ENCODE peak calls at places on chromosomes 2 and 18, in five cellular contexts. O is mesenchymal stem cell, X is H9, D is neuronal stem cell, R is mesendoderm. V is an unnamed sample.

GRCh38 chr2:42748846-42749245 is 15.1 kb downstream of the OXER1 start:
- DNase-seq in O (no peak), X (no peak), D (no peak), R (no peak), V (no peak)

GRCh38 chr2:69138793-69139510 is 126.0 kb downstream of the ANTXR1 start:
- DNase-seq in O (peak), X (no peak), D (no peak), R (peak), V (peak)

GRCh38 chr2:113370478-113371091 is 66.9 kb upstream of the ZNG1B start:
- DNase-seq in O (peak), X (peak), D (peak), R (peak), V (peak)

GRCh38 chr2:164675027-164675426 is 53.7 kb upstream of the GRB14 start:
- DNase-seq in O (no peak), X (no peak), D (no peak), R (no peak), V (no peak)

GRCh38 chr2:124836415-124836814 is 811.3 kb downstream of the CNTNAP5 start:
- DNase-seq in O (peak), X (no peak), D (no peak), R (peak), V (peak)

GRCh38 chr18:69885841-69886531 is 61.7 kb downstream of the CD226 start:
- DNase-seq in O (no peak), X (no peak), D (no peak), R (no peak), V (no peak)

GRCh38 chr2:180419212-180419611 is 412.1 kb upstream of the CWC22 start:
- DNase-seq in O (no peak), X (no peak), D (no peak), R (no peak), V (no peak)

GRCh38 chr2:38415761-38416291 is 38.8 kb upstream of the ATL2 start:
- DNase-seq in O (no peak), X (no peak), D (no peak), R (no peak), V (no peak)

GRCh38 chr2:111111101-111111755 is 9.5 kb upstream of the BCL2L11 start:
- DNase-seq in O (no peak), X (no peak), D (no peak), R (no peak), V (no peak)

GRCh38 chr2:240481720-240482119 is 46.3 kb downstream of the GPC1 start:
- DNase-seq in O (no peak), X (no peak), D (no peak), R (no peak), V (no peak)

GRCh38 chr2:151043484-151043883 is 218.2 kb downstream of the RBM43 start:
- DNase-seq in O (no peak), X (no peak), D (no peak), R (no peak), V (peak)

GRCh38 chr2:204072443-204073324 is 136.1 kb downstream of the ICOS start:
- DNase-seq in O (peak), X (peak), D (peak), R (peak), V (no peak)

GRCh38 chr2:1632006-1632348 is 112.3 kb downstream of the PXDN start:
- DNase-seq in O (peak), X (no peak), D (no peak), R (no peak), V (peak)

GRCh38 chr2:157349949-157350510 is 24.4 kb upstream of the ERMN start:
- DNase-seq in O (no peak), X (no peak), D (no peak), R (no peak), V (peak)

GRCh38 chr2:119372778-119373568 is 6.2 kb downstream of the DBI start:
- DNase-seq in O (no peak), X (no peak), D (no peak), R (no peak), V (no peak)

GRCh38 chr2:96251721-96252292 is 14.0 kb downstream of the TMEM127 start:
- DNase-seq in O (peak), X (peak), D (peak), R (peak), V (peak)

GRCh38 chr2:175964195-175964594 is 37.9 kb downstream of the LNPK start:
- DNase-seq in O (no peak), X (no peak), D (no peak), R (no peak), V (no peak)

GRCh38 chr18:47250415-47251046 is 929 bp downstream of the SKOR2 start:
- DNase-seq in O (no peak), X (peak), D (no peak), R (peak), V (no peak)

GRCh38 chr18:51030537-51031258 is 685 bp downstream of the SMAD4 start:
- DNase-seq in O (peak), X (peak), D (peak), R (peak), V (peak)

GRCh38 chr2:70994055-70994444 is 623 bp downstream of the TEX261 start:
- DNase-seq in O (peak), X (no peak), D (no peak), R (no peak), V (peak)

GRCh38 chr2:136019304-136019703 is 33.9 kb upstream of the DARS1 start:
- DNase-seq in O (no peak), X (no peak), D (no peak), R (no peak), V (no peak)

GRCh38 chr2:236629961-236630872 is 60.6 kb downstream of the ACKR3 start:
- DNase-seq in O (no peak), X (no peak), D (no peak), R (no peak), V (no peak)

GRCh38 chr2:85175369-85176299 is 42.4 kb downstream of the TCF7L1 start:
- DNase-seq in O (peak), X (no peak), D (no peak), R (peak), V (peak)

GRCh38 chr2:179376881-179377280 is 112.2 kb upstream of the SESTD1 start:
- DNase-seq in O (peak), X (no peak), D (no peak), R (no peak), V (peak)

GRCh38 chr2:165497659-165498306 is 28.3 kb downstream of the CSRNP3 start:
- DNase-seq in O (no peak), X (no peak), D (no peak), R (no peak), V (no peak)

GRCh38 chr2:182301093-182301492 is 125.7 kb downstream of the PDE1A start:
- DNase-seq in O (no peak), X (no peak), D (no peak), R (no peak), V (no peak)

GRCh38 chr2:241680827-241681599 is 5.6 kb downstream of the DTYMK start:
- DNase-seq in O (peak), X (no peak), D (no peak), R (no peak), V (peak)

GRCh38 chr2:176291768-176292393 is 22.6 kb downstream of the MTX2 start:
- DNase-seq in O (no peak), X (no peak), D (no peak), R (peak), V (no peak)

GRCh38 chr2:74502147-74502719 is 2.8 kb upstream of the LBX2 start:
- DNase-seq in O (peak), X (no peak), D (no peak), R (no peak), V (no peak)

GRCh38 chr2:144595686-144596073 is 75.8 kb upstream of the ZEB2 start:
- DNase-seq in O (no peak), X (no peak), D (no peak), R (no peak), V (no peak)

GRCh38 chr18:68791801-68792200 is 6.1 kb upstream of the CCDC102B start:
- DNase-seq in O (peak), X (no peak), D (no peak), R (no peak), V (peak)

DNA sequence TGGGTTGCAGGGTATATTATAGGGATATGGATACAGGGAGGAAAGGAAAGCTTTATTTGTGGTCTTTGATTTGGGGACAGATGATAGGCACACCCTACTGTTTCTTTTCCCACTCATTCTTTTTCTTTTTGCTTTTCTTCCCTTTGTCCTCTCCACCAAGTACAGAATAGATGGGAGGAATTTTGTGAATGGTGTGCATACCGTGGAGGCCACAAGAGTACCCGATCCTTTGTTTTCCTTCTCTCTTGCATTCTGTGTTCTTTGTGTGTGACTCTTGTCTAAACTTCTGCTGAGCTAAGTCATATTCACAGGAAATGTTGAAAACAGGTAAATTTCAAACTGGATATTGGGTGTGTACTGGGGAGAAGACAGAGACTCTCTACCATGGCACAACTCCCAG is 321.4 kb upstream of the SLC8A1 start:
- DNase-seq in O (no peak), X (no peak), D (peak), R (no peak), V (no peak)
- H2AK5ac ChIP-seq in O (no peak), X (no peak), D (no peak), R (no peak), V (no peak)

GRCh38 chr2:39724828-39725144 is 54.3 kb downstream of the THUMPD2 start:
- DNase-seq in O (no peak), X (no peak), D (no peak), R (no peak), V (no peak)
- H2AK5ac ChIP-seq in O (peak), X (no peak), D (no peak), R (no peak), V (no peak)

GRCh38 chr2:128359841-128360240 is 41.2 kb upstream of the HS6ST1 start:
- DNase-seq in O (no peak), X (no peak), D (no peak), R (no peak), V (no peak)

GRCh38 chr2:128362186-128362888 is 43.7 kb upstream of the HS6ST1 start:
- DNase-seq in O (no peak), X (no peak), D (no peak), R (no peak), V (no peak)

GRCh38 chr2:128361376-128362131 is 42.9 kb upstream of the HS6ST1 start:
- DNase-seq in O (no peak), X (no peak), D (no peak), R (no peak), V (no peak)

GRCh38 chr2:128358941-128359731 is 40.5 kb upstream of the HS6ST1 start:
- DNase-seq in O (no peak), X (no peak), D (no peak), R (no peak), V (no peak)

GRCh38 chr2:128360711-128361110 is 42.0 kb upstream of the HS6ST1 start:
- DNase-seq in O (no peak), X (no peak), D (no peak), R (no peak), V (no peak)
- H2AK5ac ChIP-seq in O (no peak), X (no peak), D (peak), R (no peak), V (no peak)

DNA sequence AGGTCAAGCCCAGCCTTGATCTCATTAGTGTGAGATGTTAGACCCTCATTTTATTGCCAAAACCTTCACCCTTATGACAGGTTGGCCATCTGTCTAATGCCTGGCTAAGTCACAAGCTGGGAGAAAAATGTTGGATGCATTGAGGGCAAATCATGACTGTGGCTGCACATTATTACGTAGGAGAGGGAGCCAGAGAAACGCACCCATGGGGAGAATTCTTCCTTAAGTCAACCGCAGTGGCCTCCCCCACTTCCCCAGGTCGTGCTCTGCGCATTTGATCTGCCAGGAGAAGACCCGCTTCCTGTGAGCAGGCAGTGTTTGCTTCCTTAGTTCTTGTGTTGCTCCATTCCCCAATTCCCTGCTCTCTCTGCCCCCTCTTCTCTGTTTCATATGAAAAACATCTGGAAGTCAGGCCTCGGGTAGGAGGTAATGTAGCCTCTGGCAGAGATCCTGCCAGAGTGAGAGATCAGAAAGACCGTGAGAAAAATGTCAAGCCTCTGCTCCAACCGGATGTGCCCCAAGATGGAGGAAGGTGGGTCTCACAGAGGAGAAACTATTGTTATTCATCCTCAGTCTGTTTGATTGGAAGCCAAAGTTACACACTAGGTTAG is 144.2 kb upstream of the PELI1 start:
- DNase-seq in O (peak), X (no peak), D (no peak), R (no peak), V (peak)
- H2AK5ac ChIP-seq in O (no peak), X (no peak), D (no peak), R (no peak), V (no peak)

GRCh38 chr2:46067501-46068292 is 229.5 kb upstream of the EPAS1 start:
- DNase-seq in O (peak), X (no peak), D (no peak), R (peak), V (peak)
- H2AK5ac ChIP-seq in O (peak), X (no peak), D (no peak), R (no peak), V (peak)